ENCODE peak calls at places on chromosomes 12 and 14, in nine cellular contexts. D is hippocampal formation; F is T-cell; Z is NCI-H460; O is T-helper 2 cell; T is activated effector memory CD4-positive, alpha-beta T cell treated with Interleukin-2 at 50 U/mL for 16 hours; S is ureter; U is WTC11; K is activated naive CD4-positive, alpha-beta T cell treated with Interleukin-2 at 50 U/mL for 16 hours. I is an unnamed sample.

GRCh38 chr12:78290606-78291345 is 460.1 kb downstream of the NAV3 start:
- DNase-seq in D (no peak), F (no peak), Z (peak), O (no peak), T (no peak), S (no peak), U (no peak), K (no peak), I (no peak)

GRCh38 chr14:76768201-76768656 is 7.0 kb downstream of the VASH1 start:
- DNase-seq in D (peak), F (peak), Z (no peak), O (peak), T (peak), S (no peak), U (peak), K (peak), I (peak)

GRCh38 chr14:95885866-95886265 is 9.2 kb downstream of the TUNAR start:
- DNase-seq in D (no peak), F (no peak), Z (no peak), O (no peak), T (no peak), S (no peak), U (no peak), K (no peak), I (no peak)

GRCh38 chr14:104353921-104354701 is 215.7 kb downstream of the KIF26A start:
- DNase-seq in D (no peak), F (no peak), Z (no peak), O (no peak), T (no peak), S (peak), U (no peak), K (no peak), I (peak)

GRCh38 chr12:113852695-113853490 is 113.2 kb downstream of the RBM19 start:
- DNase-seq in D (peak), F (no peak), Z (no peak), O (no peak), T (no peak), S (no peak), U (no peak), K (no peak), I (no peak)

GRCh38 chr12:93378373-93379310 is 917 bp downstream of the NUDT4 start:
- DNase-seq in D (peak), F (peak), Z (peak), O (peak), T (peak), S (peak), U (peak), K (peak), I (peak)

GRCh38 chr12:120584343-120585149 is 3.3 kb upstream of the POP5 start:
- DNase-seq in D (peak), F (peak), Z (no peak), O (peak), T (peak), S (peak), U (peak), K (peak), I (no peak)

GRCh38 chr12:52029686-52030085 is 21.6 kb upstream of the NR4A1 start:
- DNase-seq in D (peak), F (no peak), Z (no peak), O (no peak), T (no peak), S (no peak), U (peak), K (no peak), I (no peak)

GRCh38 chr12:65845751-65846537 is 21.7 kb downstream of the HMGA2 start:
- DNase-seq in D (no peak), F (no peak), Z (no peak), O (no peak), T (no peak), S (no peak), U (peak), K (no peak), I (no peak)

GRCh38 chr12:105569886-105570285 is 239.4 kb downstream of the C12orf75 start:
- DNase-seq in D (no peak), F (no peak), Z (no peak), O (no peak), T (no peak), S (no peak), U (no peak), K (no peak), I (no peak)

GRCh38 chr12:59472273-59472672 is 123.6 kb upstream of the SLC16A7 start:
- DNase-seq in D (no peak), F (no peak), Z (no peak), O (no peak), T (no peak), S (no peak), U (no peak), K (no peak), I (no peak)

GRCh38 chr12:14540801-14541462 is 26.8 kb downstream of the PLBD1 start:
- DNase-seq in D (no peak), F (no peak), Z (no peak), O (no peak), T (no peak), S (no peak), U (no peak), K (no peak), I (no peak)

GRCh38 chr14:72780771-72781170 is 113.1 kb downstream of the DPF3 start:
- DNase-seq in D (no peak), F (no peak), Z (no peak), O (no peak), T (no peak), S (no peak), U (no peak), K (no peak), I (no peak)

GRCh38 chr14:101870273-101870939 is 94.0 kb upstream of the DYNC1H1 start:
- DNase-seq in D (no peak), F (no peak), Z (no peak), O (no peak), T (no peak), S (no peak), U (no peak), K (no peak), I (no peak)

GRCh38 chr12:54262403-54262925 is 17.5 kb downstream of the CBX5 start:
- DNase-seq in D (no peak), F (no peak), Z (no peak), O (no peak), T (no peak), S (no peak), U (no peak), K (no peak), I (no peak)

GRCh38 chr14:105931808-105932483 is 405.6 kb downstream of the TMEM121 start:
- DNase-seq in D (no peak), F (no peak), Z (peak), O (no peak), T (no peak), S (peak), U (no peak), K (no peak), I (no peak)

GRCh38 chr12:53489242-53489915 is 9.9 kb downstream of the MAP3K12 start:
- DNase-seq in D (no peak), F (no peak), Z (no peak), O (no peak), T (no peak), S (no peak), U (peak), K (no peak), I (no peak)

GRCh38 chr14:90507428-90507827 is 110.6 kb downstream of the CALM1 start:
- DNase-seq in D (no peak), F (no peak), Z (no peak), O (no peak), T (no peak), S (no peak), U (no peak), K (no peak), I (no peak)

GRCh38 chr14:90510208-90510607 is 113.4 kb downstream of the CALM1 start:
- DNase-seq in D (no peak), F (no peak), Z (no peak), O (no peak), T (no peak), S (no peak), U (peak), K (no peak), I (no peak)

GRCh38 chr14:63394856-63395255 is 76.1 kb upstream of the GPHB5 start:
- DNase-seq in D (no peak), F (no peak), Z (no peak), O (no peak), T (no peak), S (no peak), U (no peak), K (no peak), I (no peak)

GRCh38 chr12:114011711-114012110 is 45.6 kb upstream of the RBM19 start:
- DNase-seq in D (no peak), F (no peak), Z (no peak), O (no peak), T (no peak), S (no peak), U (no peak), K (no peak), I (no peak)

GRCh38 chr12:19759229-19759628 is 319.9 kb downstream of the AEBP2 start:
- DNase-seq in D (no peak), F (no peak), Z (peak), O (no peak), T (no peak), S (no peak), U (no peak), K (no peak), I (no peak)

GRCh38 chr14:30521899-30522736 is 36.8 kb upstream of the G2E3 start:
- DNase-seq in D (peak), F (no peak), Z (peak), O (no peak), T (no peak), S (no peak), U (no peak), K (no peak), I (peak)

GRCh38 chr12:105317942-105318614 is 12.4 kb upstream of the C12orf75 start:
- DNase-seq in D (no peak), F (no peak), Z (no peak), O (no peak), T (no peak), S (no peak), U (no peak), K (no peak), I (no peak)

GRCh38 chr12:57341275-57341990 is 89.4 kb downstream of the R3HDM2 start:
- DNase-seq in D (no peak), F (no peak), Z (no peak), O (no peak), T (no peak), S (no peak), U (no peak), K (no peak), I (no peak)

GRCh38 chr14:79841433-79841832 is 369.9 kb downstream of the DIO2 start:
- DNase-seq in D (no peak), F (no peak), Z (no peak), O (no peak), T (no peak), S (no peak), U (no peak), K (no peak), I (no peak)